ENCODE peak calls at places on chromosomes 3 and 15, in four cellular contexts. F is K562, T is HEK293T, S is GM12878. E is an unnamed sample.

GRCh38 chr15:70486451-70487379 is 276.6 kb downstream of the UACA start:
- DNase-seq in T (no peak), F (no peak), S (peak; percentile 91), E (no peak)

GRCh38 chr15:75727031-75727531 is 14.4 kb upstream of the CSPG4 start:
- DNase-seq in T (no peak), S (no peak), F (no peak), E (no peak)

GRCh38 chr3:12908136-12908730 is 66.9 kb upstream of the RPL32 start:
- DNase-seq in F (no peak), T (no peak), S (no peak), E (no peak)

GRCh38 chr3:30667250-30667585 is 60.8 kb downstream of the TGFBR2 start:
- DNase-seq in T (no peak), F (no peak), S (no peak), E (no peak)

GRCh38 chr3:99984668-99985067 is 129.6 kb downstream of the FILIP1L start:
- DNase-seq in S (no peak), F (no peak), T (no peak), E (no peak)

GRCh38 chr3:65493938-65494337 is 544.8 kb downstream of the MAGI1 start:
- DNase-seq in F (no peak), T (no peak), S (no peak), E (no peak)

GRCh38 chr3:134460965-134461364 is 24.8 kb downstream of the ANAPC13 start:
- DNase-seq in T (no peak), S (no peak), F (no peak), E (no peak)

GRCh38 chr3:192273611-192274010 is 453.7 kb downstream of the FGF12 start:
- DNase-seq in T (no peak), F (no peak), S (no peak), E (no peak)

GRCh38 chr3:66425032-66425431 is 75.8 kb downstream of the LRIG1 start:
- DNase-seq in S (no peak), F (no peak), T (no peak), E (no peak)

GRCh38 chr3:149473314-149473990 is 1.0 kb upstream of the TM4SF4 start:
- DNase-seq in S (no peak), F (no peak), T (no peak), E (no peak)

GRCh38 chr3:191282262-191283215 is 46.7 kb upstream of the CCDC50 start:
- DNase-seq in S (no peak), T (no peak), F (no peak), E (no peak)

GRCh38 chr3:160286231-160286630 is 61.0 kb downstream of the C3orf80 start:
- DNase-seq in F (no peak), S (no peak), T (no peak), E (no peak)

GRCh38 chr3:38165722-38166387 is 518 bp downstream of the OXSR1 start:
- DNase-seq in T (no peak), F (no peak), S (no peak), E (peak; percentile 31)

GRCh38 chr15:85174521-85174920 is 192.9 kb downstream of the PDE8A start:
- DNase-seq in S (no peak), F (no peak), T (no peak), E (no peak)

GRCh38 chr3:71309342-71309741 is 274.2 kb downstream of the FOXP1 start:
- DNase-seq in F (no peak), T (no peak), S (no peak), E (no peak)

GRCh38 chr3:182612332-182612731 is 181.0 kb upstream of the ATP11B start:
- DNase-seq in F (no peak), T (no peak), S (no peak), E (no peak)

GRCh38 chr3:156978471-156978961 is 152.4 kb downstream of the LEKR1 start:
- DNase-seq in F (no peak), S (peak; percentile 83), T (no peak), E (no peak)

GRCh38 chr3:156985689-156986088 is 159.5 kb downstream of the LEKR1 start:
- DNase-seq in F (no peak), S (no peak), T (no peak), E (no peak)

GRCh38 chr3:156976933-156977332 is 150.8 kb downstream of the LEKR1 start:
- DNase-seq in S (no peak), F (no peak), T (no peak), E (no peak)

GRCh38 chr3:156983559-156983958 is 157.4 kb downstream of the LEKR1 start:
- DNase-seq in F (no peak), T (no peak), S (no peak), E (no peak)

DNA sequence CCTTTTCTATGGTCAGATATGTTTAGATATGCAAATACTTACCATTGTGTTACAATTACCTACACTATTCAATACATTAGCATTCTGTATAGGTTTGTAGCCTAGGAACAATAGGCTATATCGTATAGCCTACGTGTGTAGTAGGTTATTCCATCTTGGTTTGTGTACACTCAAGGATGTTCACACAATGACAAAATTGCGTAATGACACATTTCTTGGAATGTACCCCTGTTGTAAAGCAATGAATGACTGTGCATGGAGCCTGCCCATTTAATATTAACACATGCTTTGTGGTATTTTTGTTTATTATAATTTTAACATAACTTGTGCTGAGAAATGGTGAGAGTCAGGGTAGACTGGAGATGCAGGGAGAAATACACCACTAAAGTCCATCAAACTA is 154.9 kb downstream of the LEKR1 start:
- DNase-seq in T (no peak), F (no peak), S (no peak), E (no peak)
- TF ChIP-seq FOXK2 in T (no peak), F (no peak), S (no peak), E (no peak)

DNA sequence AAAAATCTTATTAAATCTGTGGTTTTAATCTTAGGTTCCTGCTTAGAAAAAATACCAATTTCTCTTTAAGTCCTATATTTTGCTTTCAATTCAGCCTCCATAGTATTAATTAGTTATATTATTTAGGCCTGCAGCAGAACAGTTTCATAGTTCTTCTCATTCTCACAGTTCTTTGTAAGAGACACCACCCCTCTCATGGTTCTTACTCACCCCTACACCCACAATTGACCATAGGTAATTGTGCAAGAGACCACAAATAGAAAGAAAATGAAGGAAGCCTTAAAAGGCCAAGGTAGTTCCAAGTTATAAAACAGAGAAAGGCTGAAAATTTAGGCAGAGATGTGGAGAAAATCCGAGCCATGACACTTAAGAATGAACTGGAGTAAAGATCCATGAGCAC is 415.3 kb downstream of the TIGIT start:
- DNase-seq in S (no peak), F (no peak), T (no peak), E (no peak)
- TF ChIP-seq FOXK2 in S (no peak), F (no peak), T (no peak), E (no peak)

DNA sequence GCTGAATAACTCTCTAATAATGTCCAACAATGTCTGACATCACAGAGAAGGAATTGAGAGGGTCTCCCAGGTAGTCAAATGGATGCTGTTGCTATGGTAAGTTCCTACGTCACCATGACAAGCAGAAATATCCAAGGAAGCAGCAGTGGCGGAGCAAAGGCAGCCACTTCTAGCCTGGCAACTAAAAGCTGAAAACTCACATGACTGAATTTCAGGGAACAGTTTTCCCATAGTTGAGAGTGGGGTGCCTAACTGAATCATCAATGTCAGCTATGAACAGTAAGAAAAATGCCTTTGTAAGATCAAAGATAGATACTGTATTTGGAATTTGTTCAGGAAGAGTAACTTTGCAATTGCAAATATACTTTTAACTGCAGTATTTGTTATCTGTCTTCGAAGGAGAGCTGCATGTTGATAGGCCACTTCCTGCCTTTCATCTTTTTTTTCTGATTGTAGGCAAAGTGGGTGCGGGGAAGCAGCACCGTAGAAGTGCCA is 161.7 kb downstream of the BBX start:
- DNase-seq in F (no peak), T (no peak), S (no peak), E (peak; percentile 93)
- TF ChIP-seq FOXK2 in F (no peak), T (no peak), S (no peak), E (no peak)

DNA sequence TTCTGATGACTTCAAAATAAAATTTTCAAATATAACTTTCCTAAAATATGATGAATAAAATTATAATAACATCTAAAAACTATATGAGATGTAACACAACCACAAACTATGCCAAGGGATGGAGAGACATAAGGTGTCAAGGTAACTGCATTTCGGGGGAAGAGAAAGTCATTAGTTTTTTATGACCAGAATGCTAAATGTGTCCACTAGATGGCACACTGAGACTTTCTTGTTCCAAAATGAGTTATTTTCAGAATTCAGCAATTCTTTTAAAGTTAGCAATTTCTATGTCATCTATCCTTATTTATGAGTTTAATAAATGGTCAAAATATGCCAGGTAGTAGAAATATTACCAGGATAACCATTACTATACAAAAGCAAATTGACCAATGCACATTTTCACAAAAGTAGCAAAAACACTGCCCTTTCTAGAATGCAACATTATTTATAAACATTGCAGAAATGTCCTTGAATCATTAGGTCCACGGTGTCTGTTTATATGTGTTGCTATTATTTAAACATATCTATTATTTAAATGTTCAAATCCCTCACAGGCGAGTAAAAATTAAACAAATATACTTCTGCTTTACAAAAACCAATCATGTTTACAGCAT is 374.2 kb downstream of the PLCL2 start:
- DNase-seq in T (peak; percentile 28), F (peak; percentile 41), S (no peak), E (peak; percentile 14)
- TF ChIP-seq FOXK2 in T (no peak), F (no peak), S (no peak), E (no peak)

GRCh38 chr3:94961423-94962100 is 898.7 kb downstream of the NSUN3 start:
- DNase-seq in F (no peak), S (no peak), T (no peak), E (no peak)
- TF ChIP-seq FOXK2 in F (no peak), S (no peak), T (no peak), E (no peak)

GRCh38 chr15:89531796-89532537 is 35.6 kb upstream of the RHCG start:
- DNase-seq in T (no peak), S (no peak), F (no peak), E (no peak)
- TF ChIP-seq FOXK2 in T (no peak), S (no peak), F (no peak), E (no peak)

GRCh38 chr15:73389971-73390544 is 21.3 kb upstream of the HCN4 start:
- DNase-seq in T (no peak), S (no peak), F (no peak), E (peak; percentile 43)
- TF ChIP-seq FOXK2 in T (no peak), S (no peak), F (no peak), E (no peak)

DNA sequence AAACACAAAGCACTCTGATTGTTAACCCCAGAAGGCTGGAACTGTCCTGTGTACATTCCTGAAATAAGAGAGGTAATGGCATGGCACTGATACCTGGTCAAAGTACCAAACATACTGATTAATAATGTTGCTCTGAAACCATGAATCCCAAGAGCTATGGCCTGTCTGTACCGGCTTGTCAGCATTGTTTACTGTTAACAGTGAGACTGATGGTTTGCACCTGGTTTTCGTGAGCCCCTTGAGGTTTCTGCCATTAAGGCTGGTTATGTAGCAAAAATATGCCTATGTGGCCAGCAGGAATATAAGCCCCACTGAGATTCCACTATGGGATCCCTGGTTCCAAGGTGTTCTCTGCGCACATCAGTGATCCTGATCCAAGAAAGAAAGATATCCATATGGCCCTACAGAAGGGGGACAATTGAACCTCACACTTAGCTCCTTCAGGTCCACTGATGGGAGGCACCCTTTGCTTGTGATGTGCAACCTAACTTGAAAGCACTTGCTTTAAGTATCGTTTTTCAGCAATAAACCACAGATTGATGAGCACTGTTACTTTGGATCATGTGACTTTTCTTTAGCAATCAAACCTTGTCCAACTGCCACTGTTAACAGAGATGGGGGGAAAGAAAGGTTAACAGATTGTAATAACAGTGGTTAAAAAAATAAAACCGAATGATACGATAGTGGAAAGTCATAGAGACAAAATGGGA is 65.2 kb downstream of the TBL1XR1 start:
- DNase-seq in F (no peak), S (no peak), T (no peak), E (no peak)
- TF ChIP-seq FOXK2 in F (no peak), S (no peak), T (no peak), E (no peak)

GRCh38 chr3:28053759-28054158 is 187.7 kb upstream of the CMC1 start:
- DNase-seq in T (no peak), F (no peak), S (no peak), E (no peak)
- TF ChIP-seq FOXK2 in T (no peak), F (no peak), S (no peak), E (no peak)

E was measured in HepG2.